ENCODE peak calls at places on chromosome 18, in five cellular contexts. One of them, this sample, is unnamed.

GRCh38 chr18:48356151-48356745 is 52.9 kb downstream of the ZBTB7C start:
- DNase-seq in stimulated activated CD4-positive, alpha-beta T cell treated with anti-CD3 and anti-CD28 coated beads, Interleukin-1b, Interleukin-23, amount 100 ng/mL, for 24 hours: no peak
- DNase-seq in Panc1: no peak
- DNase-seq in hypothalamus: no peak
- DNase-seq in amniotic stem cell: no peak
- DNase-seq in this sample: no peak

GRCh38 chr18:50338122-50338521 is 36.7 kb upstream of the SKA1 start:
- DNase-seq in Panc1: no peak
- DNase-seq in amniotic stem cell: no peak
- DNase-seq in hypothalamus: no peak
- DNase-seq in stimulated activated CD4-positive, alpha-beta T cell treated with anti-CD3 and anti-CD28 coated beads, Interleukin-1b, Interleukin-23, amount 100 ng/mL, for 24 hours: no peak
- DNase-seq in this sample: no peak

GRCh38 chr18:48803518-48803917 is 147.2 kb downstream of the SMAD7 start:
- DNase-seq in hypothalamus: no peak
- DNase-seq in amniotic stem cell: no peak
- DNase-seq in stimulated activated CD4-positive, alpha-beta T cell treated with anti-CD3 and anti-CD28 coated beads, Interleukin-1b, Interleukin-23, amount 100 ng/mL, for 24 hours: no peak
- DNase-seq in Panc1: no peak
- DNase-seq in this sample: no peak

GRCh38 chr18:46555724-46556123 is 101.3 kb downstream of the LOXHD1 start:
- DNase-seq in Panc1: no peak
- DNase-seq in stimulated activated CD4-positive, alpha-beta T cell treated with anti-CD3 and anti-CD28 coated beads, Interleukin-1b, Interleukin-23, amount 100 ng/mL, for 24 hours: no peak
- DNase-seq in amniotic stem cell: no peak
- DNase-seq in hypothalamus: peak; percentile 35
- DNase-seq in this sample: no peak

GRCh38 chr18:7021994-7022840 is 95.4 kb downstream of the LAMA1 start:
- DNase-seq in stimulated activated CD4-positive, alpha-beta T cell treated with anti-CD3 and anti-CD28 coated beads, Interleukin-1b, Interleukin-23, amount 100 ng/mL, for 24 hours: no peak
- DNase-seq in hypothalamus: peak; percentile 13
- DNase-seq in amniotic stem cell: no peak
- DNase-seq in Panc1: peak; percentile 15
- DNase-seq in this sample: no peak

GRCh38 chr18:51568151-51568550 is 370.7 kb upstream of the MEX3C start:
- DNase-seq in hypothalamus: no peak
- DNase-seq in stimulated activated CD4-positive, alpha-beta T cell treated with anti-CD3 and anti-CD28 coated beads, Interleukin-1b, Interleukin-23, amount 100 ng/mL, for 24 hours: no peak
- DNase-seq in Panc1: no peak
- DNase-seq in amniotic stem cell: no peak
- DNase-seq in this sample: no peak

GRCh38 chr18:80157708-80158343 is 48.8 kb downstream of the ADNP2 start:
- DNase-seq in Panc1: peak; percentile 72
- DNase-seq in stimulated activated CD4-positive, alpha-beta T cell treated with anti-CD3 and anti-CD28 coated beads, Interleukin-1b, Interleukin-23, amount 100 ng/mL, for 24 hours: peak; percentile 55
- DNase-seq in amniotic stem cell: peak; percentile 22
- DNase-seq in hypothalamus: peak; percentile 71
- DNase-seq in this sample: no peak

GRCh38 chr18:23619388-23619873 is 33.1 kb upstream of the NPC1 start:
- DNase-seq in amniotic stem cell: no peak
- DNase-seq in stimulated activated CD4-positive, alpha-beta T cell treated with anti-CD3 and anti-CD28 coated beads, Interleukin-1b, Interleukin-23, amount 100 ng/mL, for 24 hours: no peak
- DNase-seq in Panc1: no peak
- DNase-seq in hypothalamus: peak; percentile 14
- DNase-seq in this sample: no peak

GRCh38 chr18:46627136-46627535 is 29.9 kb downstream of the LOXHD1 start:
- DNase-seq in amniotic stem cell: no peak
- DNase-seq in Panc1: no peak
- DNase-seq in hypothalamus: no peak
- DNase-seq in stimulated activated CD4-positive, alpha-beta T cell treated with anti-CD3 and anti-CD28 coated beads, Interleukin-1b, Interleukin-23, amount 100 ng/mL, for 24 hours: no peak
- DNase-seq in this sample: no peak

GRCh38 chr18:6557470-6558245 is 142.9 kb upstream of the L3MBTL4 start:
- DNase-seq in hypothalamus: no peak
- DNase-seq in stimulated activated CD4-positive, alpha-beta T cell treated with anti-CD3 and anti-CD28 coated beads, Interleukin-1b, Interleukin-23, amount 100 ng/mL, for 24 hours: no peak
- DNase-seq in amniotic stem cell: no peak
- DNase-seq in Panc1: no peak
- DNase-seq in this sample: no peak